ENCODE peak calls at places on chromosomes 4 and X, in seven cellular contexts. O, T, X, W, S, Q and N are unnamed samples.

GRCh38 chrX:56745019-56745418 is 16.0 kb downstream of the NBDY start:
- DNase-seq in X (peak), Q (peak), T (no peak), O (no peak), S (peak), W (peak), N (no peak)

GRCh38 chr4:36551697-36552214 is 270.3 kb downstream of the DTHD1 start:
- DNase-seq in S (no peak), X (no peak), T (peak), O (no peak), Q (no peak), W (no peak), N (peak)

GRCh38 chrX:136206916-136207315 is 44.3 kb downstream of the MAP7D3 start:
- DNase-seq in S (no peak), O (no peak), Q (no peak), T (no peak), W (no peak), X (no peak), N (no peak)

GRCh38 chrX:637660-638481 is 7.3 kb downstream of the SHOX start:
- DNase-seq in X (no peak), T (no peak), W (no peak), O (no peak), Q (no peak), S (no peak), N (no peak)

GRCh38 chr4:172813359-172813923 is 355.2 kb upstream of the GALNT7 start:
- DNase-seq in T (peak), S (peak), O (no peak), X (no peak), Q (no peak), W (no peak), N (peak)

GRCh38 chr4:173288296-173288695 is 45.9 kb downstream of the HMGB2 start:
- DNase-seq in S (peak), O (peak), W (no peak), X (peak), Q (peak), T (peak), N (peak)

GRCh38 chrX:14409341-14409740 is 120.0 kb upstream of the GLRA2 start:
- DNase-seq in Q (peak), W (no peak), S (no peak), T (no peak), O (no peak), X (no peak), N (no peak)

GRCh38 chr4:2721586-2721985 is 34.5 kb downstream of the TNIP2 start:
- DNase-seq in O (no peak), X (no peak), S (no peak), W (no peak), T (no peak), Q (no peak), N (no peak)

GRCh38 chr4:109947918-109948317 is 35.2 kb downstream of the EGF start:
- DNase-seq in S (no peak), X (no peak), W (no peak), Q (no peak), T (no peak), O (no peak), N (no peak)

GRCh38 chr4:81113024-81113423 is 82.5 kb downstream of the BMP3 start:
- DNase-seq in Q (no peak), W (no peak), X (no peak), O (no peak), T (no peak), S (no peak), N (no peak)

GRCh38 chr4:159206427-159206871 is 103.6 kb downstream of the RAPGEF2 start:
- DNase-seq in S (peak), O (no peak), Q (no peak), W (no peak), X (no peak), T (peak), N (peak)

DNA sequence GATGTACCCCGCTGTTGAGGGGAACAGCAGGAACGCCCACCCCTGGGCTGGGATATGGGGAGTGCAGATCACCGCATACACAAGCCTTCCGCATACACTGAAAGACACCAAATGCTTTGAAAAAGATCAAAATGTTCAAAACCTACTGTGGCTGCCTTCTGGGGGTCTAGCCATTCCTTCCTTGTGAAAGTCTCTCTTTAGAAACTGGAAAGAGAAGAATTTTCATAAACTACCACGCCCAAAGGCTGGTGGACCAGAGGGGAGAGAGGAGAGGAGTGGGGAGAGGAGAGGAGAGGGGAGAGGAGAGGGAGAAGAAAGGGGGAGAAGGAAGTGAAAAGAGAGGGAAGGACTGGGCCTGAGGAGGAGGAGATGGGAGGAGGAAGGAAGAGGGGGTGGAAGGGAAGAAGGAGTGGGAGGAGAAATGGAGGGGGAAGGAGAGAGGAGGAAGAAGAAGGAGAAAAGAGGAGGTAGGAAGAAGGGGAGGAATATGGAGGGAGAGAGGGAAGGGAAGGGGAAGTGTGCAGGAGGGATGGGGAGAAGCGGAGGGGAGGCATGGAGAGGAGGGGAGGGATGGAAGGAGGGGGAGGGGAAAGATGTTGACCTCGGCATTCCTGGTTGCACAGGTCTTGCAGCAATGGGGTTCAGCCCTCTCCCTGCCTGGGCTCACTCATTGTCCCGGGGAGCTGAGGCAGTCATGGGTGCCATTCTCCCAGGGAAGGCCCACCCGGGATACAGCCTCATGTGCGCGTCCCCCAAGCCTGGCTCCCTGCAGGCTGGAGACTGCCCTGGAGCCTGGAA is 5.5 kb upstream of the HMX1 start:
- DNase-seq in T (no peak), O (no peak), W (no peak), Q (no peak), X (no peak), S (no peak), N (no peak)
- H3K4me3 ChIP-seq in T (no peak), O (no peak), W (no peak), Q (no peak), X (no peak), S (no peak), N (no peak)

GRCh38 chr4:112942077-112942476 is 107.4 kb upstream of the ANK2 start:
- DNase-seq in X (no peak), W (no peak), Q (no peak), O (no peak), T (no peak), S (no peak), N (no peak)
- TF ChIP-seq CTCF in X (peak), W (no peak), Q (no peak), O (no peak), T (no peak), S (no peak), N (no peak)

DNA sequence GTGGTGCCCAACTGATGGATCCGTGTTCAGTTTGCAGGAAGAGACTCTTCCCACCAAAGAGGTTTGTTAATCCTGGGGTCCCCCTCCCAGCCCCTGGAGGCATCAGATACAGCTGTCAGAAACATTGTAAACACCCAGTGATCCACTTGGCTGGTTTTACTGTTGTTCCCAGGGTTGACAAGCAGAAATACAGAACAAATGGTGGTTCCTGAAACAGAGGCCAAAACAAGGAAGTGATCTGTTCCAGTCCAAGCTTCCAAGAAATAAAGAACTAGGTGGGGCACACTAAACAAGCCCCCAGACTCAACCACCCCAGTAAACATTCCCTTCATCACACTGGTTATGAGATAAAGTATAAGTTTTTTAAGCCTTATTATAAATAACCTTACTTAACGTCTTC is 1.4 kb downstream of the TMLHE start:
- DNase-seq in S (no peak), X (no peak), T (no peak), Q (no peak), W (no peak), O (no peak), N (no peak)
- H3K4me3 ChIP-seq in S (peak), X (peak), T (peak), Q (no peak), W (peak), O (no peak), N (peak)

GRCh38 chrX:118862990-118863389 is 39.4 kb downstream of the ZCCHC12 start:
- DNase-seq in X (peak), O (no peak), T (no peak), S (no peak), Q (no peak), W (no peak), N (no peak)
- TF ChIP-seq CTCF in X (no peak), O (no peak), T (no peak), S (no peak), Q (no peak), W (no peak), N (no peak)

DNA sequence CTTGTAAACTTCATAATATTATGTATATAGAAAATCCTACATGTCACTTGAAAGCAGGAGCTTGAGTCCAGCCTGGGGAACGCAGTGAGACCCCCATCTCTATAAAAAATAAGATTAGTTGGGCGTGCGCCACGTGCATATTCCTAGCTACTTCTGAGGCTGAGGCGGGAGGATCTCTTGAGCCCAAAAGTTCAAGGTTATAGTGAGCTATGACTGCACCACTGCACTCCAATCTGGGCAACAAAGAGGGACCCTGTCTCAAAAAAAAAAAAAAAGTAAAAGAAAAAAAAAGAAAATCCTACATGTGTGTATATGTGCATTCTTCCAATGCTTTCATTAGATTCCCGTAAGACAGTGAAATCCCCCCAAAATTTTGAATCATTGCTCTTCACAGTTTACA is 1.7 kb downstream of the SEC31A start:
- DNase-seq in W (no peak), X (no peak), O (no peak), T (no peak), Q (no peak), S (no peak), N (no peak)
- H3K4me3 ChIP-seq in W (peak), X (peak), O (no peak), T (peak), Q (peak), S (peak), N (peak)

GRCh38 chr4:155403886-155404285 is 27.1 kb upstream of the MAP9 start:
- DNase-seq in O (no peak), S (peak), Q (peak), W (no peak), X (peak), T (no peak), N (peak)
- TF ChIP-seq CTCF in O (no peak), S (peak), Q (peak), W (peak), X (peak), T (no peak), N (no peak)